ENCODE peak calls at places on chromosomes 12 and 14, in five cellular contexts. One of them, this sample, is unnamed.

GRCh38 chr14:67285876-67286452 is 44.7 kb downstream of the PALS1 start:
- DNase-seq in activated naive CD4-positive, alpha-beta T cell treated with anti-CD3 and anti-CD28 coated beads, Interleukin-2, amount 10 ng/mL, durations not matched to agents 7 days and 5 days: no peak
- DNase-seq in CD4-positive, alpha-beta memory T cell: peak
- DNase-seq in NT2/D1: no peak
- DNase-seq in activated T-cell treated with anti-CD3 and anti-CD28 coated beads, Interleukin-2, amount 50 U/mL, for 24 hours: no peak
- DNase-seq in this sample: peak

GRCh38 chr14:56150645-56151345 is 32.6 kb downstream of the PELI2 start:
- DNase-seq in activated naive CD4-positive, alpha-beta T cell treated with anti-CD3 and anti-CD28 coated beads, Interleukin-2, amount 10 ng/mL, durations not matched to agents 7 days and 5 days: no peak
- DNase-seq in CD4-positive, alpha-beta memory T cell: no peak
- DNase-seq in NT2/D1: no peak
- DNase-seq in activated T-cell treated with anti-CD3 and anti-CD28 coated beads, Interleukin-2, amount 50 U/mL, for 24 hours: no peak
- DNase-seq in this sample: no peak

GRCh38 chr12:95646781-95647184 is 95.5 kb upstream of the USP44 start:
- DNase-seq in activated naive CD4-positive, alpha-beta T cell treated with anti-CD3 and anti-CD28 coated beads, Interleukin-2, amount 10 ng/mL, durations not matched to agents 7 days and 5 days: no peak
- DNase-seq in CD4-positive, alpha-beta memory T cell: no peak
- DNase-seq in NT2/D1: no peak
- DNase-seq in activated T-cell treated with anti-CD3 and anti-CD28 coated beads, Interleukin-2, amount 50 U/mL, for 24 hours: no peak
- DNase-seq in this sample: peak

GRCh38 chr12:12533238-12533829 is 29.3 kb downstream of the DUSP16 start:
- DNase-seq in activated naive CD4-positive, alpha-beta T cell treated with anti-CD3 and anti-CD28 coated beads, Interleukin-2, amount 10 ng/mL, durations not matched to agents 7 days and 5 days: no peak
- DNase-seq in CD4-positive, alpha-beta memory T cell: no peak
- DNase-seq in NT2/D1: no peak
- DNase-seq in activated T-cell treated with anti-CD3 and anti-CD28 coated beads, Interleukin-2, amount 50 U/mL, for 24 hours: no peak
- DNase-seq in this sample: peak

GRCh38 chr14:82094819-82095218 is 561.2 kb upstream of the SEL1L start:
- DNase-seq in activated naive CD4-positive, alpha-beta T cell treated with anti-CD3 and anti-CD28 coated beads, Interleukin-2, amount 10 ng/mL, durations not matched to agents 7 days and 5 days: no peak
- DNase-seq in CD4-positive, alpha-beta memory T cell: no peak
- DNase-seq in NT2/D1: no peak
- DNase-seq in activated T-cell treated with anti-CD3 and anti-CD28 coated beads, Interleukin-2, amount 50 U/mL, for 24 hours: no peak
- DNase-seq in this sample: peak

GRCh38 chr12:108065061-108065460 is 64.0 kb upstream of the WSCD2 start:
- DNase-seq in activated naive CD4-positive, alpha-beta T cell treated with anti-CD3 and anti-CD28 coated beads, Interleukin-2, amount 10 ng/mL, durations not matched to agents 7 days and 5 days: no peak
- DNase-seq in CD4-positive, alpha-beta memory T cell: no peak
- DNase-seq in NT2/D1: no peak
- DNase-seq in activated T-cell treated with anti-CD3 and anti-CD28 coated beads, Interleukin-2, amount 50 U/mL, for 24 hours: no peak
- DNase-seq in this sample: no peak

GRCh38 chr12:80170915-80171314 is 71.6 kb downstream of the OTOGL start:
- DNase-seq in activated naive CD4-positive, alpha-beta T cell treated with anti-CD3 and anti-CD28 coated beads, Interleukin-2, amount 10 ng/mL, durations not matched to agents 7 days and 5 days: no peak
- DNase-seq in CD4-positive, alpha-beta memory T cell: no peak
- DNase-seq in NT2/D1: no peak
- DNase-seq in activated T-cell treated with anti-CD3 and anti-CD28 coated beads, Interleukin-2, amount 50 U/mL, for 24 hours: no peak
- DNase-seq in this sample: no peak

GRCh38 chr12:104784592-104784991 is 173.5 kb downstream of the SLC41A2 start:
- DNase-seq in activated naive CD4-positive, alpha-beta T cell treated with anti-CD3 and anti-CD28 coated beads, Interleukin-2, amount 10 ng/mL, durations not matched to agents 7 days and 5 days: no peak
- DNase-seq in CD4-positive, alpha-beta memory T cell: no peak
- DNase-seq in NT2/D1: no peak
- DNase-seq in activated T-cell treated with anti-CD3 and anti-CD28 coated beads, Interleukin-2, amount 50 U/mL, for 24 hours: no peak
- DNase-seq in this sample: no peak

GRCh38 chr12:13044002-13044858 is at the start of gene FAM234B:
- DNase-seq in activated naive CD4-positive, alpha-beta T cell treated with anti-CD3 and anti-CD28 coated beads, Interleukin-2, amount 10 ng/mL, durations not matched to agents 7 days and 5 days: peak
- DNase-seq in CD4-positive, alpha-beta memory T cell: peak
- DNase-seq in NT2/D1: peak
- DNase-seq in activated T-cell treated with anti-CD3 and anti-CD28 coated beads, Interleukin-2, amount 50 U/mL, for 24 hours: peak
- DNase-seq in this sample: peak

GRCh38 chr12:56487448-56488040 is 417 bp downstream of the GLS2 start:
- DNase-seq in activated naive CD4-positive, alpha-beta T cell treated with anti-CD3 and anti-CD28 coated beads, Interleukin-2, amount 10 ng/mL, durations not matched to agents 7 days and 5 days: peak
- DNase-seq in CD4-positive, alpha-beta memory T cell: no peak
- DNase-seq in NT2/D1: no peak
- DNase-seq in activated T-cell treated with anti-CD3 and anti-CD28 coated beads, Interleukin-2, amount 50 U/mL, for 24 hours: no peak
- DNase-seq in this sample: no peak

GRCh38 chr14:91159182-91159581 is 45.3 kb downstream of the DGLUCY start:
- DNase-seq in activated naive CD4-positive, alpha-beta T cell treated with anti-CD3 and anti-CD28 coated beads, Interleukin-2, amount 10 ng/mL, durations not matched to agents 7 days and 5 days: no peak
- DNase-seq in CD4-positive, alpha-beta memory T cell: no peak
- DNase-seq in NT2/D1: no peak
- DNase-seq in activated T-cell treated with anti-CD3 and anti-CD28 coated beads, Interleukin-2, amount 50 U/mL, for 24 hours: no peak
- DNase-seq in this sample: no peak

GRCh38 chr12:26212988-26213387 is 17.6 kb downstream of the SSPN start:
- DNase-seq in activated naive CD4-positive, alpha-beta T cell treated with anti-CD3 and anti-CD28 coated beads, Interleukin-2, amount 10 ng/mL, durations not matched to agents 7 days and 5 days: no peak
- DNase-seq in CD4-positive, alpha-beta memory T cell: no peak
- DNase-seq in NT2/D1: no peak
- DNase-seq in activated T-cell treated with anti-CD3 and anti-CD28 coated beads, Interleukin-2, amount 50 U/mL, for 24 hours: no peak
- DNase-seq in this sample: no peak

This sample was measured in HAP-1.